ENCODE peak calls at places on chromosomes 6 and 20, in ten cellular contexts. T is HCT116, G is heart left ventricle, O is IMR-90, A is uterus, E is GM12878, V is right lobe of liver, H is transverse colon, Q is A549, I is thyroid gland. M is an unnamed sample.

GRCh38 chr20:8562356-8562755 is 430.3 kb downstream of the PLCB1 start:
- DNase-seq in I (no peak), A (no peak), G (no peak), H (no peak), V (no peak), T (no peak), E (no peak), O (no peak), Q (no peak), M (no peak)

GRCh38 chr6:153790881-153791473 is 248.1 kb upstream of the OPRM1 start:
- DNase-seq in O (no peak), A (no peak), Q (peak), V (no peak), I (no peak), E (no peak), G (no peak), H (no peak), T (peak), M (no peak)

GRCh38 chr20:50670126-50670862 is 21.0 kb downstream of the RIPOR3 start:
- DNase-seq in O (peak), I (no peak), V (peak), E (no peak), H (no peak), G (no peak), A (no peak), T (no peak), Q (peak), M (no peak)

GRCh38 chr20:53769041-53769440 is 175.4 kb upstream of the ZNF217 start:
- DNase-seq in E (no peak), Q (peak), I (no peak), V (no peak), H (no peak), G (no peak), A (no peak), T (no peak), O (peak), M (no peak)

GRCh38 chr20:24297928-24298327 is 171.5 kb upstream of the SYNDIG1 start:
- DNase-seq in Q (no peak), T (no peak), I (no peak), G (no peak), A (no peak), O (no peak), V (no peak), H (no peak), E (no peak), M (no peak)

GRCh38 chr6:136192917-136193316 is 57.2 kb downstream of the MTFR2 start:
- DNase-seq in H (no peak), A (no peak), V (no peak), T (no peak), I (no peak), E (no peak), O (peak), G (no peak), Q (no peak), M (no peak)

GRCh38 chr20:46572181-46572580 is 21.7 kb upstream of the OCSTAMP start:
- DNase-seq in V (no peak), A (no peak), T (no peak), E (no peak), O (no peak), Q (no peak), H (no peak), I (peak), G (peak), M (no peak)

GRCh38 chr6:130890531-130890950 is 63.3 kb downstream of the SMLR1 start:
- DNase-seq in Q (no peak), V (no peak), A (no peak), I (no peak), G (no peak), E (no peak), H (no peak), T (no peak), O (peak), M (no peak)

GRCh38 chr6:80454197-80454596 is 347.7 kb downstream of the BCKDHB start:
- DNase-seq in H (no peak), V (no peak), E (peak), T (peak), O (peak), A (no peak), I (peak), G (no peak), Q (no peak), M (no peak)

GRCh38 chr20:63519765-63520593 is 586 bp upstream of the PPDPF start:
- DNase-seq in V (peak), G (peak), T (no peak), A (peak), Q (peak), H (peak), I (peak), O (peak), E (no peak), M (no peak)

GRCh38 chr20:63520939-63521601 is 505 bp downstream of the PPDPF start:
- DNase-seq in Q (peak), V (peak), A (peak), T (no peak), E (no peak), G (peak), I (peak), H (peak), O (peak), M (no peak)

GRCh38 chr20:63521602-63522001 is 1.0 kb downstream of the PPDPF start:
- DNase-seq in V (peak), G (peak), A (peak), T (no peak), E (no peak), I (no peak), Q (no peak), H (no peak), O (no peak), M (no peak)

GRCh38 chr20:63518946-63519764 is 1.4 kb upstream of the PPDPF start:
- DNase-seq in V (peak), I (no peak), G (peak), E (no peak), H (no peak), O (no peak), T (no peak), Q (no peak), A (no peak), M (no peak)

GRCh38 chr20:63520594-63520938 is at the start of gene PPDPF:
- DNase-seq in A (peak), I (no peak), E (no peak), O (peak), V (peak), Q (peak), H (peak), T (no peak), G (no peak), M (no peak)
- TF ChIP-seq POLR2A in A (peak), I (peak), E (peak), O (peak), V (peak), Q (peak), H (peak), T (peak), G (no peak), M (no peak)

DNA sequence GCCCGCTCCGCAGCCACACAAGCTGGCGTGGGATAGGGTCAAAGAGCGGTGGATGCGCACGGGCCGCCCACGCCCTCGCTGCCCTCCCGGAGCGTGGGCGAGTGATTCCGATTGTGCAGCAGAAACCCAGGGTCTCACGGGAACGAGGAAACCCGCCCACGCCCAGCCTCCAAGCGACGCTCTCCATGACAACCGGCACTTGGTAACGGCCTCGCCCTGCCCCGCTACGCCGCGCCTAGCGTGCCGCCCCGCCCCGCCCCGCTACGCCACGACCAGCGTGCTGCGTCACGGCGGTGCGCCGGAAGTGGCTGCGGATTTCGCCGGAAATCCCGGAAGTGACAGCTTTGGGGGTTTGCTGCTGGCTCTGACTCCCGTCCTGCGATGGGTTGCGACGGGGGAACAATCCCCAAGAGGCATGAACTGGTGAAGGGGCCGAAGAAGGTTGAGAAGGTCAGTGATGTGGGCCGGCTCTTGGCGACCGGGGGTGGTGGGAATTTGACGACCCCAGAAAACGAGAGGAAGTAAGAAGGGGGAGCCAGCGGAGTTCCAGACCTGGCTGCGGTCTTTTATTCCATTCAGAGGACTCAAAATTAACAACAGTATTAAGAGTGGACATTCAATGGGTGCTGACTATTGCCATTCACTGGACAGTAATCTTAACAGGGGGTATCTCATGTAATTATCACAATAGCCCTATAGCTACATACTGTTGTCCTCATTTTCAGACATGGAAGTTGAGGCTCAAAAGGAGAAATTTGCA is at the start of gene RTF2:
- DNase-seq in I (peak), V (peak), A (peak), E (peak), H (peak), O (peak), G (peak), Q (peak), T (peak), M (no peak)
- TF ChIP-seq POLR2A in I (peak), V (no peak), A (peak), E (peak), H (peak), O (peak), G (no peak), Q (peak), T (peak), M (no peak)

GRCh38 chr6:169723200-169723909 is 945 bp downstream of the PHF10 start:
- DNase-seq in G (peak), A (peak), Q (peak), E (no peak), T (no peak), H (peak), I (peak), V (peak), O (peak), M (peak)

GRCh38 chr6:169726049-169726400 is 1.7 kb upstream of the PHF10 start:
- DNase-seq in O (no peak), H (no peak), V (no peak), E (no peak), T (no peak), Q (no peak), A (no peak), I (no peak), G (no peak), M (no peak)

GRCh38 chr6:169723991-169724553 is at the start of gene PHF10:
- DNase-seq in Q (peak), A (no peak), I (peak), T (no peak), V (peak), H (peak), G (peak), O (no peak), E (no peak), M (no peak)

GRCh38 chr6:169725270-169726048 is 1.2 kb upstream of the PHF10 start:
- DNase-seq in O (peak), H (peak), T (no peak), E (no peak), A (peak), V (peak), G (peak), I (peak), Q (peak), M (peak)

GRCh38 chr6:169724554-169725269 is 412 bp upstream of the PHF10 start:
- DNase-seq in E (no peak), T (no peak), O (peak), A (peak), G (peak), I (peak), V (peak), Q (peak), H (peak), M (no peak)
- TF ChIP-seq POLR2A in E (peak), T (no peak), O (peak), A (peak), G (no peak), I (peak), V (peak), Q (peak), H (peak), M (no peak)

DNA sequence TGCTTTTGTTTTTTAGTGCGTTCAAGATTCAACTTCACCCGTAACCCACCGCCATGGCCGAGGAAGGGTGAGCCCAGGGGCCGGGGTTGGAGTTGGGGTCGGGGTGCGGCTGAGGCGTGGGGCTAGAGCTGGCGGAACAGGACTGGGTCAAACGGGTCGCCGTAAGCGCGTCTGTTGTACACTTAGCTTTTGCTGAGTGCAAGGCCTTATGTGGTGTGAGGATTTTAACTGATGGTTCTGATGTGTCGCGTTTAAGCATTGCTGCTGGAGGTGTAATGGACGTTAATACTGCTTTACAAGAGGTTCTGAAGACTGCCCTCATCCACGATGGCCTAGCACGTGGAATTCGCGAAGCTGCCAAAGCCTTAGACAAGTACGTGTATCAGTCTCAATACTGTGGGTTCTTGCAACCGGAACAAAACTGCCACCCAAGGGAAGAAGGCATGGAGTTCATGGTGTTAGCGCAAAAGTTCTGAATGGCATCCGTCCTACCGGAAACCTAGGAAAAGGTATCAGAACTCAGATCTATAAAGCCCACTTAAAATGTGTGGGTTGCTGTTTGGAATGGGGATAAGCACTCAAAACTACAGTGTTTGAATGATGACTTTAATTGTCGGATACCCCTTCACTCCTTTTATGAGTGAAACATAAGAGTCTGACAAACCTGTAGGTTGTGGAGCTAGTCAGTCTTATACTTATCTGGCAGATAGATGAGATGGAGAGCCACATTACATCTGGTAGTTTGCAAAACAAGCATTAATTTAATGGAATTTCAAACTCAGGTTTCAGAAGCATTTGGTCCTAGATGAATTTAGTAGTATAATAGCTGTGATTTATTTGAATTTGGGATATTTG is 574 bp downstream of the RPS12 start:
- DNase-seq in V (no peak), O (no peak), E (no peak), G (peak), T (no peak), H (peak), A (no peak), Q (no peak), I (peak), M (no peak)
- TF ChIP-seq POLR2A in V (no peak), O (no peak), E (no peak), G (no peak), T (no peak), H (no peak), A (no peak), Q (no peak), I (no peak), M (no peak)

DNA sequence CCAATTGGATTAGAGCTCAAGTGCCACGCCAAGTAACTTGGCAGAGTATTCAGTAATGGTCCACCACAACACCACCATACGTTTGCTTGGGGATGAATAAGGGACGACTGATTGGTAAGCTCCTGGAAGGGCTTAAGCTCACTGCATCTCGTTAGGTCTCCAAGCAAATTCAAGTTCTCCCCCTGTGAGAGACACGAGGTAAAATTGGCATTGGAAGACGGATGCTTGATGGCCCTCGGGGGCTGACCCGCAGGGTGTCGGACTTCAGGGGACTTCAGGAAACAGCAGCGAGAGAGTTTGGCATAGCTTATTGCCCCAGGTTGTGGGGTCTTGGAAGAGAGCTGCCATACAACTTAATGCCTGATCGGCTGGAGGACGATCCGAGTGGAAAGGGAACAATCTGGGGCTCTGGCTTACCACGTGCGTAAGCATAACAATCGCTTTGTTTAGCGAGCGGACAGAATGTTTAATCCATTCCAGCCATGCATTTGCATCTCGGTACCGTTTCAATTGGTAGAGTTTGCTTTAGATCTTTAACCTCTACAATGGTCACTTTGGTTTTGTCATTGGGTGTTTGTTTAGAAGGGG is 4.8 kb upstream of the ZNFX1 start:
- DNase-seq in A (no peak), H (no peak), Q (no peak), E (no peak), G (no peak), V (no peak), O (no peak), T (no peak), I (no peak), M (no peak)
- TF ChIP-seq POLR2A in A (no peak), H (no peak), Q (no peak), E (peak), G (no peak), V (no peak), O (peak), T (no peak), I (no peak), M (no peak)